ENCODE peak calls at places on chromosomes 3 and 15, in nine cellular contexts. M is tibial nerve, O is OCI-LY7, E is coronary artery, W is Caco-2, R is kidney epithelial cell, C is GM13976, U is heart left ventricle, T is IMR-90. V is an unnamed sample.

GRCh38 chr3:182760576-182761164 is 32.6 kb upstream of the ATP11B start:
- DNase-seq in T (no peak), C (no peak), O (no peak), W (peak; percentile 71), M (no peak), U (no peak), R (no peak), E (no peak), V (no peak)

GRCh38 chr3:24069045-24069444 is 124.0 kb downstream of the NR1D2 start:
- DNase-seq in C (no peak), W (peak; percentile 38), T (no peak), R (no peak), M (no peak), U (no peak), O (peak; percentile 13), E (no peak), V (no peak)

GRCh38 chr3:184789314-184789998 is 22.5 kb upstream of the VPS8 start:
- DNase-seq in R (no peak), U (no peak), E (no peak), C (no peak), M (no peak), T (no peak), W (no peak), O (no peak), V (no peak)

GRCh38 chr3:164470471-164470870 is 607.8 kb downstream of the SI start:
- DNase-seq in C (no peak), E (no peak), W (no peak), M (no peak), O (no peak), R (no peak), T (no peak), U (no peak), V (no peak)

GRCh38 chr15:88839961-88840360 is 36.7 kb downstream of the ACAN start:
- DNase-seq in T (no peak), C (no peak), E (no peak), M (no peak), U (no peak), W (no peak), O (no peak), R (no peak), V (no peak)

GRCh38 chr3:71423151-71423906 is 160.2 kb downstream of the FOXP1 start:
- DNase-seq in T (no peak), E (no peak), R (no peak), C (no peak), M (no peak), W (no peak), O (peak; percentile 64), U (peak; percentile 32), V (no peak)

GRCh38 chr3:34780973-34781372 is 858.4 kb upstream of the ARPP21 start:
- DNase-seq in W (no peak), T (no peak), E (no peak), M (no peak), C (no peak), O (no peak), R (no peak), U (no peak), V (no peak)

GRCh38 chr15:56815247-56815646 is 81.9 kb upstream of the ZNF280D start:
- DNase-seq in R (no peak), M (peak; percentile 31), U (peak; percentile 56), E (no peak), O (no peak), W (no peak), T (no peak), C (no peak), V (no peak)

GRCh38 chr3:62493116-62493801 is 119.9 kb upstream of the FEZF2 start:
- DNase-seq in O (peak; percentile 62), U (no peak), C (no peak), R (no peak), M (no peak), E (no peak), W (no peak), T (no peak), V (no peak)

GRCh38 chr15:95669146-95669922 is 661.2 kb upstream of the NR2F2 start:
- DNase-seq in R (no peak), T (no peak), O (no peak), U (peak; percentile 8), E (no peak), C (peak; percentile 23), M (no peak), W (no peak), V (no peak)

GRCh38 chr3:42189746-42190145 is 76.2 kb downstream of the CCK start:
- DNase-seq in U (no peak), E (no peak), M (no peak), T (no peak), O (no peak), W (no peak), C (no peak), R (no peak), V (no peak)

GRCh38 chr3:160643994-160644393 is 33.0 kb upstream of the ARL14 start:
- DNase-seq in E (no peak), R (no peak), T (peak; percentile 17), C (no peak), U (no peak), W (no peak), O (peak; percentile 2), M (no peak), V (no peak)

GRCh38 chr3:52396011-52396906 is 48.6 kb downstream of the SEMA3G start:
- DNase-seq in E (no peak), U (no peak), M (no peak), T (no peak), R (no peak), W (no peak), C (no peak), O (no peak), V (no peak)

GRCh38 chr3:159859424-159859823 is 129.2 kb upstream of the IL12A start:
- DNase-seq in C (no peak), W (no peak), O (no peak), T (no peak), E (no peak), U (no peak), M (no peak), R (no peak), V (no peak)

GRCh38 chr3:97871206-97871605 is 49.4 kb downstream of the CRYBG3 start:
- DNase-seq in E (no peak), R (no peak), C (no peak), O (no peak), U (no peak), M (no peak), W (no peak), T (peak; percentile 51), V (no peak)

GRCh38 chr3:100562224-100562857 is 47.1 kb upstream of the ADGRG7 start:
- DNase-seq in E (no peak), W (no peak), M (no peak), U (no peak), O (no peak), R (no peak), C (no peak), T (no peak), V (no peak)

GRCh38 chr3:55521086-55522060 is 34.3 kb upstream of the WNT5A start:
- DNase-seq in O (no peak), W (no peak), M (no peak), U (no peak), R (no peak), C (no peak), T (no peak), E (no peak), V (no peak)

GRCh38 chr3:71582612-71583568 is 638 bp downstream of the FOXP1 start:
- DNase-seq in U (peak; percentile 84), R (no peak), O (peak; percentile 92), W (peak; percentile 78), T (peak; percentile 31), M (peak; percentile 56), E (peak; percentile 86), C (peak; percentile 39), V (peak; percentile 80)

GRCh38 chr3:136929984-136930671 is 27.7 kb upstream of the IL20RB start:
- DNase-seq in U (peak; percentile 65), R (no peak), T (peak; percentile 44), O (no peak), C (no peak), E (no peak), M (peak; percentile 46), W (no peak), V (no peak)

GRCh38 chr3:171564723-171565122 is 104.5 kb upstream of the TNIK start:
- DNase-seq in C (no peak), T (no peak), W (no peak), M (no peak), R (no peak), E (no peak), O (no peak), U (no peak), V (no peak)

DNA sequence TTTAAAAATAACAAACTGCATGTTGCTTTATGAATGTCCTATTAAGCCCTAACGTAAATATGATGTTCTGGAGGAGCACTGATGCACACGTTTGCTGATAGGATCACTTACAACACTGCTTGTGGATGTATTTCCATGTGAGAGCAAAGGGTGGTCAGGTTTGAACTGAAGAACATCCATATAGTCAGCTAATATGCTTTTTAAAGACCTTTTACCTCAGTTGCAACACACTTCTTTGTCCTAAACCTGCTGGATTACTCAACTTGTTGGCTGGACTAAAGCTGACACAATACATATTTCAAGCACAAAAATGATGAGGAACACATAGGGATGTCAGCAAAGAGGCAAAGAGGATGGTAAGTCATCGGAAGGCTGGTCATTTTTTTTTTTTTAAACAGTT is 186.6 kb downstream of the TIGIT start:
- DNase-seq in T (peak; percentile 75), E (no peak), C (no peak), M (no peak), U (no peak), W (no peak), O (no peak), R (no peak), V (no peak)
- TF ChIP-seq CTCF in T (no peak), E (no peak), C (no peak), M (no peak), U (no peak), W (no peak), O (no peak), R (no peak), V (no peak)

GRCh38 chr3:57112206-57112605 is 51.7 kb downstream of the SPATA12 start:
- DNase-seq in U (no peak), E (no peak), C (peak; percentile 36), M (no peak), T (no peak), O (peak; percentile 28), W (peak; percentile 22), R (no peak), V (no peak)
- TF ChIP-seq CTCF in U (no peak), E (no peak), C (peak; percentile 10), M (no peak), T (no peak), O (peak; percentile 77), W (peak; percentile 27), R (peak; percentile 31), V (peak; percentile 60)

DNA sequence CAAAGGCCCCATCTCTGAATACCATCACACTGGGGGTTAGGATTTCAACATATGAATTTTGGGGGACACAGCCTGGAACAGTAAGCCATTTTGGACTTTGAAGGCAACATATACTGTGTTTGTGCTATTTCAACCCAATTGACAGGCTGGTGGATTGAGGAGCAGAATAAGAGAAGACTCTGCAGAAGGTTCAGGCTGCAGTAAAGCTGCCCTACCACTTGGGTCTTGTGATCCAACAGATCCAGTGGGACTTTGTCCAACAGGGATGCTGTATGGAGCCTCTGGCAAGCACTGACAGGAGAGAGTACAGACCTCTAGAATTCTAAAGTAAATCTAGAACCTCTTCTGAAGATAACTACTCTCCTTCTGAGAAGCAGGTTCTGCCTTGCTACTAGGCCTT is 1.1 kb upstream of the BCL2L10 start:
- DNase-seq in T (no peak), U (no peak), E (no peak), W (no peak), O (no peak), C (no peak), M (no peak), R (no peak), V (no peak)
- TF ChIP-seq CTCF in T (no peak), U (no peak), E (no peak), W (no peak), O (no peak), C (no peak), M (no peak), R (no peak), V (no peak)

GRCh38 chr3:126267169-126267975 is 87.0 kb upstream of the ALDH1L1 start:
- DNase-seq in O (no peak), U (peak; percentile 59), T (peak; percentile 91), R (peak; percentile 70), W (peak; percentile 92), M (peak; percentile 75), C (no peak), E (peak; percentile 96), V (peak; percentile 81)
- TF ChIP-seq CTCF in O (no peak), U (no peak), T (peak; percentile 27), R (no peak), W (no peak), M (peak; percentile 24), C (no peak), E (peak; percentile 15), V (peak; percentile 28)